ENCODE peak calls at places on chromosomes 5 and 9, in four cellular contexts. One of them, this sample, is unnamed.

GRCh38 chr5:64330728-64331231 is 165.1 kb downstream of the RNF180 start:
- DNase-seq in HepG2: no peak
- DNase-seq in K562: no peak
- DNase-seq in SK-N-SH: no peak
- DNase-seq in this sample: no peak

GRCh38 chr5:68446070-68446357 is 230.5 kb downstream of the PIK3R1 start:
- DNase-seq in HepG2: no peak
- DNase-seq in K562: no peak
- DNase-seq in SK-N-SH: no peak
- DNase-seq in this sample: no peak

GRCh38 chr5:132315529-132316067 is 21.4 kb downstream of the SLC22A4 start:
- DNase-seq in HepG2: no peak
- DNase-seq in K562: peak
- DNase-seq in SK-N-SH: no peak
- DNase-seq in this sample: no peak

GRCh38 chr5:155290937-155291336 is 277.4 kb downstream of the KIF4B start:
- DNase-seq in SK-N-SH: peak
- DNase-seq in HepG2: no peak
- DNase-seq in K562: no peak
- DNase-seq in this sample: no peak

GRCh38 chr9:116924462-116925110 is 237.5 kb downstream of the TRIM32 start:
- DNase-seq in K562: no peak
- DNase-seq in SK-N-SH: no peak
- DNase-seq in HepG2: no peak
- DNase-seq in this sample: no peak

GRCh38 chr5:93477791-93478190 is 103.2 kb downstream of the NR2F1-AS1 start:
- DNase-seq in SK-N-SH: no peak
- DNase-seq in K562: no peak
- DNase-seq in HepG2: no peak
- DNase-seq in this sample: no peak

GRCh38 chr9:113737414-113738271 is 138.5 kb upstream of the ZNF618 start:
- DNase-seq in SK-N-SH: peak
- DNase-seq in K562: peak
- DNase-seq in HepG2: peak
- DNase-seq in this sample: peak

GRCh38 chr9:136571525-136571924 is 25.7 kb upstream of the NOTCH1 start:
- DNase-seq in HepG2: no peak
- DNase-seq in K562: no peak
- DNase-seq in SK-N-SH: no peak
- DNase-seq in this sample: no peak

GRCh38 chr5:56985941-56986630 is 34.2 kb upstream of the MIER3 start:
- DNase-seq in K562: no peak
- DNase-seq in HepG2: no peak
- DNase-seq in SK-N-SH: no peak
- DNase-seq in this sample: no peak

GRCh38 chr9:3887121-3887797 is 361.5 kb upstream of the RFX3 start:
- DNase-seq in SK-N-SH: no peak
- DNase-seq in HepG2: no peak
- DNase-seq in K562: no peak
- DNase-seq in this sample: no peak

DNA sequence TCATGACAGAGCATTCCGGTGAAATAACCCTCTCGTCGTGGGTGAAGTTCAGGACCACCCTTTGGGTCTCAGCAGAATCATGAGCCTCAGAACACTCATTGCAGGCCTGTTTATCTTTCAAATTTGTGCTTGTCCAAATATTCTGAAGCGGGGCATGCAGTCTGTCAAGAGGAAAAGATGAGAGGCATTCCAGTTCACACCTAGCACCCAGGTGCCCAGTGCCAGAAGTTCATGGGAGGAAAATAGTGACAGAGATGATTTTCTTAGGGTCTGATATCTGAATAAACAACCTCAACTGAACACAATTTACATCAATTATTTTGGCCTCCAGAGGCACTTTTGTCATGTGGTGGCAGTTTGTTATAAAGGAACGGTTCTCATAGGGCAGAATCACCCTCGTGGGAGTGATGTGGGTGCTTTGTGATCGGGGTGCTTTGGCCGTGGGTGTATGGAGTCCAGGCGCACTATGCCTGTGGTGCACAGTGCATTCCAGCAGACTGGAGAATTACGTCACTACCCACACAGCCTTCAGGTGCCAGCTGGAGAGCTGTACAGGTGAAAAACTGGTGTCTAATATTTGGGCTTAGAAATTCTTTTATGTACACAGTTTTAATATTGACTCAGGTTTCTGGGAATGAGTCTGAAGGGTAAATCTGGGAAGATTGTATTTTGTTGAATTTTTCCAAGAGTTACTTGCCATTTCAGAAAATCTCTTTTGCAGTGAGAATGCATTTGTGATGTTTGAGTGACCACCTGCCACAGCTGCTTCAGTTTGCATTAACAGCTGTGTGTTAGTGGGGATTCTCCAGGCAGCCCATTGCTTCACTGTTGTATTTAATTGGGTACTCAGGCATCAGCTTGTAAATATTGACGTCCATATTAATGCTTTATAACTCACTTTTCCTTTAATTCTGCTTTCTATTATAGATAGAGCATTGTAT is 289.3 kb downstream of the FANCC start:
- DNase-seq in HepG2: peak
- DNase-seq in SK-N-SH: no peak
- DNase-seq in K562: no peak
- DNase-seq in this sample: no peak
- TF ChIP-seq GABPA in HepG2: no peak
- TF ChIP-seq GABPA in SK-N-SH: no peak
- TF ChIP-seq GABPA in K562: no peak
- TF ChIP-seq GABPA in this sample: no peak

DNA sequence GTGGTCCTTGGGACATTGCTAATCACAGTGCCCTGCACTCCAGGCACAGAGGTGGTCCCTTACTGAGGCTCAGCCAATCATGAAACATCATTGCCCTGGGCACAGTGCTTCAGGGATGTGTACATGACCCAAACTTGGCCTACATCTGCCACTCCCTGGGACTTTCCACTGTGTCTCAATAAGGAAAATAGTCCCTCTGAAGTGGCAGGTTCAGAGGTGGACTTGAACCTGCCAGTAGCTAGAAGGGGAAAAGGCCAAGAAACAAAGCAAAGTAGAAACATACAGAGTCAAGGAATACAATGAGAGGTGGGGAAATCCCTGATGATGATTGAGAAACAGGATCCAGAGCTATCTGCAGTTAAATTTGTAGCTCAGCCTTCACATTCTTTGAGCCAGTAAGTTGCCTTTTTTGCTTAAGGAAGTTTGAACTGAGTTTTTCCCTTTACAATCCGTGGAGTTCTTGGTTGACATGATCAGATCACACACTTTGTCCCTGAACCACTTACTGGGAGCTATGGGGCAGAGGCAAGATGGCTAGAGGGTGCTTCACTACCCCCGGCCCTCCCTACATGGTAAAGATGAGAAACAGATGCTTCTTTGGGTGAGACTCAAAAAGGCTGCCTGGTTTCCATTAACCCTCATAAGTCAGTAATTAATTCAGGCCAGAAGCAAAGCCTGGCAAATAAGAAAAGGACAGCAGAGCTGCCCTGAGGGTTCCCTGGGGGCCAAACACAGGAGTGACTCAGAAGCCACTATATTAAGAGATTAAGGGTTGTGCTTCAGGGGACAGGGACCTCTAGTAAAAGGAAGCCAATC is 57.6 kb downstream of the SH3TC2 start:
- DNase-seq in K562: no peak
- DNase-seq in HepG2: no peak
- DNase-seq in SK-N-SH: peak
- DNase-seq in this sample: no peak
- TF ChIP-seq GABPA in K562: no peak
- TF ChIP-seq GABPA in HepG2: no peak
- TF ChIP-seq GABPA in SK-N-SH: no peak
- TF ChIP-seq GABPA in this sample: no peak

DNA sequence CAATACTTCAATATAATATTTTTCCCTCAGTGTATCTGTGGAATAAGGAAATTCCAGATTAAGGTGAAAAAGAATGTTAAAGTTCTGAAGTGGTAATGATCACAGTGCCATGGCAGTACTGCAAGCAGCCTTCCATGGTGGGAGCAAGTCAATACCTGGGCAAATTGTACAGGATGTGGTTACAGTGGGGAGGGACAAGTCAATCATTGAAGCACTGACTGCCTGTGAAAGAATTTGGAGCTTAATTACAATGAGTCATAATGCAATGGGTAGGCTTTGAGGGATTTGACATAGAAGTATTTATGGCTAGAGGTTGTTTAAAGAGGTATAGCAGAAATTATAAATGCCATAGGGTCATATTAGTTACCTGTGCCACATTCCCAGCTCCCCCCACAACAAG is 786.5 kb upstream of the ACO1 start:
- DNase-seq in K562: no peak
- DNase-seq in HepG2: peak
- DNase-seq in SK-N-SH: no peak
- DNase-seq in this sample: no peak
- TF ChIP-seq GABPA in K562: no peak
- TF ChIP-seq GABPA in HepG2: no peak
- TF ChIP-seq GABPA in SK-N-SH: no peak
- TF ChIP-seq GABPA in this sample: no peak

GRCh38 chr5:54066433-54066832 is 243.9 kb downstream of the ARL15 start:
- DNase-seq in K562: no peak
- DNase-seq in HepG2: no peak
- DNase-seq in SK-N-SH: no peak
- DNase-seq in this sample: no peak

GRCh38 chr5:54063817-54064216 is 246.6 kb downstream of the ARL15 start:
- DNase-seq in SK-N-SH: no peak
- DNase-seq in HepG2: no peak
- DNase-seq in K562: no peak
- DNase-seq in this sample: no peak

DNA sequence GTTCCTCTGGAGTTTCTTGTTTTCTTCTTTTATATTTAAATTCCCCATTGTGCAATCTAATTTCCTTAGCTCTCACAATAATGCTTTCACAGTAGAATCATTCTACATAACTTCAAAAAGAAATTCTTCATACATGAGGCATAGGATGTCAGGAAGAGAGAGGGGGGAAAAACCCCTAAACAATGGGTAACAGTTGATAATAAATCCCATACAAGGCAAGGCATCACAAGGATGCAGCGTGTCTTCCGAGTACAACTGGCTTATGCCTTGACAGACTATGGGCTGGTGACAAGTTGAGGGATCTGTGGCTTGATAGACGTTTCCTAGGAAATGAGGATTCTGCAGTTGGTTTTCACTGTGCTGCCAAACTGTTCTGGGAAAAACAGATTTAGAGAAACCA is 247.4 kb downstream of the ARL15 start:
- DNase-seq in SK-N-SH: no peak
- DNase-seq in HepG2: no peak
- DNase-seq in K562: no peak
- DNase-seq in this sample: no peak
- TF ChIP-seq GABPA in SK-N-SH: no peak
- TF ChIP-seq GABPA in HepG2: no peak
- TF ChIP-seq GABPA in K562: no peak
- TF ChIP-seq GABPA in this sample: no peak

GRCh38 chr9:34647651-34648050 is 1.2 kb downstream of the GALT start:
- DNase-seq in HepG2: no peak
- DNase-seq in K562: no peak
- DNase-seq in SK-N-SH: no peak
- DNase-seq in this sample: no peak
- TF ChIP-seq GABPA in HepG2: no peak
- TF ChIP-seq GABPA in K562: no peak
- TF ChIP-seq GABPA in SK-N-SH: no peak
- TF ChIP-seq GABPA in this sample: no peak

GRCh38 chr5:177380805-177381126 is 3.5 kb upstream of the SLC34A1 start:
- DNase-seq in SK-N-SH: no peak
- DNase-seq in HepG2: no peak
- DNase-seq in K562: no peak
- DNase-seq in this sample: no peak

GRCh38 chr5:177384134-177384533 is at the start of gene SLC34A1:
- DNase-seq in SK-N-SH: no peak
- DNase-seq in HepG2: no peak
- DNase-seq in K562: no peak
- DNase-seq in this sample: no peak

GRCh38 chr5:177383181-177383580 is 1.1 kb upstream of the SLC34A1 start:
- DNase-seq in SK-N-SH: no peak
- DNase-seq in HepG2: no peak
- DNase-seq in K562: no peak
- DNase-seq in this sample: no peak

GRCh38 chr5:177385720-177386119 is 1.5 kb downstream of the SLC34A1 start:
- DNase-seq in SK-N-SH: no peak
- DNase-seq in HepG2: no peak
- DNase-seq in K562: no peak
- DNase-seq in this sample: no peak

GRCh38 chr5:177382423-177383029 is 1.7 kb upstream of the SLC34A1 start:
- DNase-seq in SK-N-SH: peak
- DNase-seq in K562: no peak
- DNase-seq in HepG2: no peak
- DNase-seq in this sample: peak
- TF ChIP-seq GABPA in SK-N-SH: no peak
- TF ChIP-seq GABPA in K562: no peak
- TF ChIP-seq GABPA in HepG2: no peak
- TF ChIP-seq GABPA in this sample: no peak

GRCh38 chr9:36980148-36980974 is 53.7 kb downstream of the PAX5 start:
- DNase-seq in K562: peak
- DNase-seq in SK-N-SH: peak
- DNase-seq in HepG2: no peak
- DNase-seq in this sample: peak
- TF ChIP-seq GABPA in K562: no peak
- TF ChIP-seq GABPA in SK-N-SH: no peak
- TF ChIP-seq GABPA in HepG2: no peak
- TF ChIP-seq GABPA in this sample: no peak

DNA sequence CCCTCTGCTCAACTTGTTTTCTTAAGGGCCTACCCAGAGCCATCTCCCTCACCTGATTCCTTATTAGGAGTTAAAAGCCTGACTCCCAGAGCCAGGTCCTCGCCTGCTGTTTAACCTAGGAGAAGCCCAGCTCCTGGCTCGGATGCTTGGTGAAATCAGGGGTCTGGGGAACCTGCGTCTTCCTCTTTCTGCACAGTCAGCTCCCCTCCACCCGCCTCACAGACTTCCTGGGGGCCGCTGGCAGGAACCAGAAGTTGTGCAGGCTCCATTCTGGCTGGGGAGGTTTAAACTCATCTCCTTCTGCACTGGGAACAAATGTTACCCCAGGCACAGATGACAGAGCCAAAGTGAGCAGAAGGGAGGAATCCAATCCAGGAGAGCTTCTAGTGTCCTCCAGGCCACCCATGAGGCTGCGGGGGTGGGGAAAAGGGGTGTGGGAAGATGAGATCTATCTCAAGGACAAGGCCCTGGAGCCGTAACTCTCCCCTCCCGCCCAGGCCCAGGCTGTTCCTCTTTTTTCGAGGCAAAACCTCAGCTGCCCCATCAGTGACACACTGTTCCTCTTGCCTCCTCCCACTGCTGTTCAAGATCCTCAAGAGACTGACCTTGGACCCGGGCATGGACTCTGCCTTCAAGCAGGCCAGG is 31.2 kb downstream of the KCNMB1 start:
- DNase-seq in K562: peak
- DNase-seq in SK-N-SH: no peak
- DNase-seq in HepG2: no peak
- DNase-seq in this sample: peak
- TF ChIP-seq GABPA in K562: no peak
- TF ChIP-seq GABPA in SK-N-SH: no peak
- TF ChIP-seq GABPA in HepG2: no peak
- TF ChIP-seq GABPA in this sample: no peak